ENCODE peak calls at places on chromosome 13, in seven cellular contexts. C, T, H, G, B, Z and Q are unnamed samples.

GRCh38 chr13:113390874-113391497 is 27.1 kb upstream of the GRTP1 start:
- DNase-seq in C (no peak), G (no peak), B (no peak), T (no peak), Z (no peak), H (no peak), Q (no peak)

GRCh38 chr13:113636266-113636963 is 21.6 kb downstream of the ATP4B start:
- DNase-seq in C (no peak), G (no peak), B (no peak), H (no peak), Z (no peak), T (no peak), Q (no peak)

GRCh38 chr13:33349314-33349995 is 63.9 kb upstream of the STARD13 start:
- DNase-seq in T (no peak), H (no peak), Z (no peak), C (no peak), G (no peak), B (peak), Q (no peak)

GRCh38 chr13:101144808-101145419 is 271.4 kb downstream of the NALCN start:
- DNase-seq in C (peak), H (peak), Z (no peak), B (no peak), T (no peak), G (peak), Q (no peak)

GRCh38 chr13:46523972-46524737 is 28.8 kb upstream of the LRCH1 start:
- DNase-seq in B (no peak), Z (no peak), C (no peak), G (peak), H (no peak), T (no peak), Q (no peak)

GRCh38 chr13:113612626-113613025 is 28.1 kb downstream of the TFDP1 start:
- DNase-seq in B (no peak), G (peak), T (no peak), Z (no peak), H (no peak), C (no peak), Q (no peak)

GRCh38 chr13:59360108-59360507 is 803.6 kb downstream of the DIAPH3 start:
- DNase-seq in T (no peak), C (no peak), B (no peak), H (no peak), G (no peak), Z (no peak), Q (no peak)

GRCh38 chr13:20686863-20687579 is 16.5 kb upstream of the IL17D start:
- DNase-seq in Z (no peak), T (no peak), B (no peak), G (no peak), H (no peak), C (no peak), Q (no peak)

GRCh38 chr13:43019811-43020210 is 3.6 kb upstream of the DNAJC15 start:
- DNase-seq in G (peak), T (no peak), C (no peak), Z (no peak), B (no peak), H (no peak), Q (no peak)

GRCh38 chr13:95588721-95589120 is 36.2 kb downstream of the CLDN10 start:
- DNase-seq in B (no peak), H (no peak), T (no peak), C (peak), Z (no peak), G (peak), Q (no peak)

GRCh38 chr13:52723181-52723580 is 16.4 kb downstream of the CNMD start:
- DNase-seq in T (no peak), B (no peak), Z (no peak), G (no peak), C (no peak), H (no peak), Q (no peak)

GRCh38 chr13:76903544-76904162 is 17.4 kb upstream of the KCTD12 start:
- DNase-seq in T (peak), G (peak), H (peak), C (no peak), B (peak), Z (peak), Q (peak)

DNA sequence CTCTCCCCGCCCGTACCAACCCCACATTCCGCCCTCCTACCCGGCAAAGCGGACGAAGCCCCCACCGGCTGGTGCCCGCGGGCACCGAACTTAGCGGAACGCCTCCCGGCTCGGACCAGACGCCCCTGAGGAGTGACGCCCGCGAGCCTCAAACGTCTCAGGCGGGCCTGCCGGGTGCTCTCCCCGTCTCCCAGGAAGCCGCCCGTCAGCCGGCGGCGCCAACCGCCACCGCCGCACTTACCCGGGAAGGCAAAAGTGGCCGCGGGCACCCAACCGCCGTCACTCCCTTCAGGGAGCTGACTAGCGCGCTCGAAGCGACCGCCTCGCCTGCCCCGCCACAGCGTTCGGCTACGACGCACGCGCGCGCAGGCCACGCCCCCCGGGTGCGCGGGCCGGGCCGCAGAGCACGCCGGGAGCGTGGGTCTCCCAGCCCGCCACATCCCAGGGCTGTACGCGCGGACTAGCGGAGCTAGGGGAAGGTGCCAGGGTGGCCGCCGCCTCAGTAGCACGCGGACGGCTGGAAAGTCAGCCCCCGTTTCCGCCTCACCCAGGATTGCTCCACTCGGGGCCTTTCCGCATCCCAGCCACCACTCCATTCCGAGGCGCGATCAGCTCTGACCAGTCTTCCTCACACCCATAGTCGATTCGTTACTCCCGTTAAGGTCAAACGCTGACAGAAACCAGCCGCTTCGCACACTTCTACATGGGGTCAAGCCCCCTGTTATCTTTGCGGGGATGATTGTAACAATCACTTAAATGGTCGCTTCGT is at the start of gene TEX30:
- DNase-seq in Z (peak), H (peak), B (peak), G (peak), T (peak), C (no peak), Q (peak)
- TF ChIP-seq CTCF in Z (no peak), H (no peak), B (peak), G (no peak), T (peak), C (no peak), Q (no peak)

DNA sequence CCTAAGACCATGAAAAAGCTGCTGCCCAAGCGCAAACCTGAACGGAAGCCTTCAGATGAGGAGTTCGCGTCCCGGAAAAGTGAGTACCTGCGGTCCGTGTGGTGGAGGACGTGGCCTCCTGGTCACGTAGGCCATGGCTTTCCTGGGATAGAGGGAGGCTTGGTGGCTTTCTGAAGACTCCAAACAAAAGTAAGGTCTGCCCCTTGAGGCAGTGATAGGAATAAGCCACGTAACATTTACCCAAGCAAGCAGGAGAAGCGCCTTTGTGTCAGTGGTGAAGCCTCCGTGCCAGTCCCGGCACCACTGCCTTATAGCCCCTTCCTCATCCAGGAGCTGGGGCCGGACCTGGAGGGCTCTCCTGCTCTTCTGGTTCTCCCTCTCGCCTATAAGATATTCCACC is 34.3 kb upstream of the TEX29 start:
- DNase-seq in G (no peak), H (no peak), C (no peak), B (no peak), Z (no peak), T (no peak), Q (no peak)
- TF ChIP-seq CTCF in G (no peak), H (no peak), C (no peak), B (no peak), Z (no peak), T (no peak), Q (no peak)

GRCh38 chr13:24865158-24865557 is 101.2 kb downstream of the RNF17 start:
- DNase-seq in H (no peak), C (no peak), G (peak), B (no peak), T (no peak), Z (no peak), Q (no peak)
- TF ChIP-seq CTCF in H (no peak), C (no peak), G (peak), B (no peak), T (no peak), Z (no peak), Q (no peak)

DNA sequence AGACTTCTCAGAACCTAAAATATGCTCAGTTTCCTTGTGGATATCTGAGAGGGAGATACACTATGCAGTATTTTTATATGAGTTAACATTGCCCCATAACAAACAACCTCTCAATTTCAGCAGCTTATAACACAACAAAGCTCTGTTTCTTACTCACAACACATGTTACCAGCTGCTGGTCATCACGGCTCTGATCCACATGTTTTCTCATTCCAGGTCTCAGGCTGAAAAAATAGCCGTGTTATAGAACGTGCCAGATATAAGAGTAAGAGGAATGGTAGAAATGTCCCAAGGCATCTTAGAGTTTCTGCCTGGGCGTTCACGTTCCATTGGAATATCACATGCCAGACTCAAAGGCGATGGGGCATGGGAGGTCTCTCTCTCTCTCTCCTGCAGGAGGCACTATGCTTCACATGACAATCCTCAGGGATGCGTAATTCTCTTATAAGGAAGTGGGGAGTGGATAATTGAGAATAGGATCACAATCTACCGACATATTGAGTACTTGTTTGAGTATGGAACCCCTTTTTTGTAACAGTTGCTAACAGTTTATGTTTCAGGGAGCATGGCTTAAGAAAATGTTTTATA is 246.6 kb downstream of the NHLRC3 start:
- DNase-seq in H (no peak), C (no peak), T (no peak), Z (no peak), G (no peak), B (no peak), Q (no peak)
- TF ChIP-seq CTCF in H (no peak), C (peak), T (no peak), Z (no peak), G (no peak), B (no peak), Q (no peak)

GRCh38 chr13:24381539-24382265 is 72.3 kb downstream of the C1QTNF9 start:
- DNase-seq in C (no peak), B (no peak), H (no peak), Z (no peak), G (peak), T (no peak), Q (no peak)

GRCh38 chr13:24385902-24386301 is 76.5 kb downstream of the C1QTNF9 start:
- DNase-seq in C (no peak), Z (no peak), H (no peak), T (no peak), G (no peak), B (no peak), Q (no peak)

GRCh38 chr13:24392972-24393371 is 83.6 kb downstream of the C1QTNF9 start:
- DNase-seq in Z (no peak), G (no peak), T (no peak), C (no peak), B (no peak), H (no peak), Q (no peak)

GRCh38 chr13:24389506-24389905 is 80.1 kb downstream of the C1QTNF9 start:
- DNase-seq in G (no peak), B (no peak), H (no peak), T (no peak), C (no peak), Z (no peak), Q (no peak)

GRCh38 chr13:24386816-24387708 is 77.7 kb downstream of the C1QTNF9 start:
- DNase-seq in C (no peak), T (no peak), B (no peak), G (no peak), Z (no peak), H (no peak), Q (no peak)
- TF ChIP-seq CTCF in C (no peak), T (no peak), B (no peak), G (no peak), Z (no peak), H (no peak), Q (no peak)

GRCh38 chr13:111242585-111242984 is 77.9 kb upstream of the TEX29 start:
- DNase-seq in G (no peak), C (no peak), B (no peak), T (no peak), H (no peak), Z (no peak), Q (no peak)
- TF ChIP-seq CTCF in G (no peak), C (no peak), B (no peak), T (no peak), H (no peak), Z (no peak), Q (no peak)

DNA sequence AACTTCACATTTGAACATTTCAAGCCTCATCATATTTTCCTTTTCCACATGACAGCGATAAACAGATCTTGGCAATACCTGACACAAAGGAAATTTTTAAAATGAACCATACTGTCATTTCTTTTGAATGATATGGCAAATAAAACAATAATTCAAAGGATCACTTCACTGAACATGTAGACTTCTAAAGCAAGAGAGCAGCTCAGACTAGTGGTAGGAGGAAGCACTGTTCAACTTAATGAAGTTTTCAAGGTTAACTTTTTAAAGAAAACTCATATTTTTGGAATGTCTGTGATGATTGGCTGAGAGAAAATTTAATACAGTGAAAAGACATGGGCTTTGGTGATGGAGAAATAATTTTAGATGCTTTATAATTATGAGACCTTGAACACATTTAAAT is 198.0 kb downstream of the OXGR1 start:
- DNase-seq in G (no peak), Z (no peak), H (no peak), T (no peak), B (no peak), C (no peak), Q (no peak)
- TF ChIP-seq CTCF in G (no peak), Z (no peak), H (no peak), T (no peak), B (no peak), C (no peak), Q (no peak)

GRCh38 chr13:41284512-41285288 is 21.3 kb upstream of the MTRF1 start:
- DNase-seq in G (peak), Z (no peak), T (no peak), B (no peak), H (no peak), C (no peak), Q (no peak)

GRCh38 chr13:41289463-41289881 is 21.6 kb upstream of the NAA16 start:
- DNase-seq in C (no peak), Z (no peak), H (no peak), G (peak), T (no peak), B (no peak), Q (no peak)

GRCh38 chr13:41291246-41291645 is 19.8 kb upstream of the NAA16 start:
- DNase-seq in C (no peak), T (no peak), B (no peak), Z (no peak), G (no peak), H (no peak), Q (no peak)

DNA sequence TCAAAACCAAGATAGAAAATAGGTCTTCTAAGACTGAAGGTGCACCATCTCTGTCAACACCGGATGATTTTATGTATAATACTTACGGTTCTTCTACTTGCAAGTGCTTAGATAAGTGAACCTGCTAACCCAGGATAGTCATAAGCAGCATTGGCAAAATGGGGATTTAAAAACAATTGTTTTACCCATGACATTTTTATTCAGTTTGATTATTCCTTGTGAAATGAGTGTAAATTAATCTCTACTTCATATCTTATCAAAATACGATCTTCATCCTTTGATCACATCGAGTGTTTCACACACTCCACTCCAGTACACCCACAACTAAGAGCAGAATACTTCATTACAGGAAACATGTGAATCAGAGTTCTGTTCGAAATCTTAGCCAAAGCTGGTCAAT is 23.0 kb upstream of the MTRF1 start:
- DNase-seq in B (no peak), T (no peak), Z (no peak), H (no peak), C (no peak), G (no peak), Q (no peak)
- TF ChIP-seq CTCF in B (no peak), T (no peak), Z (no peak), H (no peak), C (no peak), G (no peak), Q (no peak)

DNA sequence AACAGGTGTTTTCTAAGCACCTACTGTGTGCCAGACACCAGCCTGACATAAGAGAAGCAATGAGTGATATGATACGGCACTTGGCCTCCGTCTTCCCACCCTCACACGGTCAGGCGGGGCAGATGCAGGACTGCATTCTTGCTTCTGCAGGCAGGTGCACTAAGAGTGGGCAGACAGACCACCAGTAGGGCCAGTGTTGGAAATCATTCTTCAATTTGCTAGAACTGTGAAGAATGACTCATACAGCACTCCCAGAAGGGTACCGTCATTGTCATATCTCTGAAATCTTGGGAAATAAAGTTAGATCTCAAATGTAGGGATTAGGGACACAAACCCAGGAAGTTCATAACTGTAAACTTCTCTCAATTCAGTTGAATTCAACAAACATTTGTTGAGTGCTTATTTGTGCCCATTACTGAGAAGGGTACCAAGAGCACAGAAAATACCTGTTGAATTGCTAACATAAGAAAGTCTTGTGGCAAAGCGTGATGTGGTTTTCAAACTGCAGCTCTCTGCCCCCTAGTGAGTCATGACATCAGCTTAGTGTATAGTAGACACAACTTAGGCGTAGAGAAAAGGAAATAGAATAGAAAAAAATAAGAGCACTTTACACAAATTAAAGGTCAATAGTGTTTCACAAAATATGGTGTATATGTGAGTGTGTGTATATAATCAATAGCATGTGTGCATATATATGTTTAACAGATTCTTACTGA is 76.1 kb downstream of the TEX26 start:
- DNase-seq in H (no peak), C (no peak), B (no peak), G (no peak), Z (no peak), T (no peak), Q (no peak)
- TF ChIP-seq CTCF in H (no peak), C (no peak), B (no peak), G (no peak), Z (no peak), T (no peak), Q (no peak)

DNA sequence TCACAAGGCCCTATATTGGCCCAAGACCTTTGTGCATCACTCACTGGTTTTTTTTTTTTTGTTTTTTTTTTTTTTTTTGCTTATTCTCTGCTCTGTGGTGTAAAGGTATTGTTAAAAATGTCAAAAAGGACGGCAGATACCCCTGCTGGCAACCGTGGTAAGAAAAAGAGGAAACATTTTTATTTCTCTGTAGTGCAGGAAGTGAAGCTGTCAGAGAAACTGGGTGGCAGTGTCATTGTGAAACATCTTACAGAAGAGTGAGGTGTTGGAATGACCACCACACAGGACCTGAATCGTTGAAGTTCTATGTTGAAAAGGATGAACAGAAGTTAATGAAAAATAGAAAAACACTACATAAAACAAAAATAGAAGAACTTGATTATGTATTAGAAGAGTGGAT is 346.4 kb downstream of the FGF9 start:
- DNase-seq in H (peak), Z (no peak), C (no peak), T (no peak), G (no peak), B (no peak), Q (no peak)
- TF ChIP-seq CTCF in H (no peak), Z (no peak), C (no peak), T (no peak), G (no peak), B (no peak), Q (no peak)